ENCODE peak calls at places on chromosome 9, in six cellular contexts. J is HFFc6, K is GM13976, O is AG09319, Q is tibial artery, L is left ventricle myocardium inferior. R is an unnamed sample.

GRCh38 chr9:95724253-95724991 is 151.1 kb upstream of the ERCC6L2 start:
- DNase-seq in J (no peak), K (peak), O (no peak), Q (no peak), L (no peak), R (no peak)

GRCh38 chr9:28287413-28287812 is 714.1 kb upstream of the C9orf72 start:
- DNase-seq in J (no peak), K (no peak), O (no peak), Q (no peak), L (no peak), R (no peak)

GRCh38 chr9:75824816-75825568 is 65.5 kb upstream of the PCSK5 start:
- DNase-seq in J (no peak), K (no peak), O (no peak), Q (no peak), L (no peak), R (no peak)

GRCh38 chr9:127004946-127005769 is 90.6 kb downstream of the RALGPS1 start:
- DNase-seq in J (no peak), K (peak), O (no peak), Q (no peak), L (no peak), R (no peak)

GRCh38 chr9:91285729-91286353 is 75.9 kb downstream of the AUH start:
- DNase-seq in J (no peak), K (no peak), O (no peak), Q (no peak), L (no peak), R (no peak)

GRCh38 chr9:121217609-121218292 is 16.1 kb upstream of the RAB14 start:
- DNase-seq in J (peak), K (peak), O (no peak), Q (no peak), L (no peak), R (no peak)

GRCh38 chr9:73981405-73981804 is 515.7 kb upstream of the RORB start:
- DNase-seq in J (no peak), K (no peak), O (no peak), Q (no peak), L (no peak), R (no peak)

GRCh38 chr9:69542942-69543704 is 129.0 kb downstream of the APBA1 start:
- DNase-seq in J (no peak), K (no peak), O (no peak), Q (no peak), L (peak), R (peak)

GRCh38 chr9:98519641-98520040 is 189.1 kb downstream of the GABBR2 start:
- DNase-seq in J (no peak), K (no peak), O (no peak), Q (no peak), L (no peak), R (no peak)

GRCh38 chr9:19799784-19800183 is 10.9 kb upstream of the SLC24A2 start:
- DNase-seq in J (no peak), K (no peak), O (no peak), Q (no peak), L (no peak), R (no peak)

GRCh38 chr9:82376677-82377232 is 388.2 kb downstream of the SPATA31D1 start:
- DNase-seq in J (no peak), K (no peak), O (no peak), Q (no peak), L (no peak), R (no peak)

GRCh38 chr9:103789686-103790085 is 304.4 kb upstream of the SMC2 start:
- DNase-seq in J (no peak), K (no peak), O (no peak), Q (no peak), L (no peak), R (no peak)

GRCh38 chr9:138069731-138070456 is 192.3 kb downstream of the CACNA1B start:
- DNase-seq in J (no peak), K (peak), O (no peak), Q (no peak), L (no peak), R (no peak)

GRCh38 chr9:138072161-138072842 is 194.7 kb downstream of the CACNA1B start:
- DNase-seq in J (no peak), K (peak), O (no peak), Q (no peak), L (no peak), R (no peak)

GRCh38 chr9:138071731-138072130 is 194.1 kb downstream of the CACNA1B start:
- DNase-seq in J (no peak), K (no peak), O (no peak), Q (no peak), L (no peak), R (no peak)

GRCh38 chr9:138071292-138071691 is 193.7 kb downstream of the CACNA1B start:
- DNase-seq in J (no peak), K (peak), O (no peak), Q (no peak), L (no peak), R (no peak)

DNA sequence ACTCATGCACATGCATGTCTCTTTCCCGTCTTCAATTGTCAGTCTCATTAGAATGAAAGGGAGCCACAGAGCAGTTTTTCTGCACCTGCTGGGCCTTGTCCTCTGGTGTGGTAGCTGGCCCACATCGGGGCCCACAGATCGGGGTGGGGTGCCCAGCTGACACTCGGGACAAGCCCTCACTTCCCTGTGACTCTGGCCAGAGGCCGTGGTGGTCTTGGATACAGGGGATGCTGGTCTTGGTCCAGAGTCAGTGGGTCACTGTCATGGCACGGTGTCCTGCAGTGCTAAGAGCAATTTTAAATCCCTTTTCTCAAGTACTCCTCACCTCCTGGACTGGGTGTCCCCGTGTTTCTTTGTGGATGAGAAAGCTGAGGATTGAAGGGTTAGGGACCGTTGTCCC is 193.2 kb downstream of the CACNA1B start:
- DNase-seq in J (no peak), K (peak), O (no peak), Q (no peak), L (no peak), R (no peak)
- TF ChIP-seq CTCF in J (no peak), K (no peak), O (no peak), Q (no peak), L (no peak), R (no peak)

GRCh38 chr9:129320575-129321311 is 142.7 kb upstream of the IER5L start:
- DNase-seq in J (peak), K (peak), O (peak), Q (peak), L (peak), R (no peak)
- TF ChIP-seq CTCF in J (peak), K (no peak), O (peak), Q (no peak), L (peak), R (no peak)

DNA sequence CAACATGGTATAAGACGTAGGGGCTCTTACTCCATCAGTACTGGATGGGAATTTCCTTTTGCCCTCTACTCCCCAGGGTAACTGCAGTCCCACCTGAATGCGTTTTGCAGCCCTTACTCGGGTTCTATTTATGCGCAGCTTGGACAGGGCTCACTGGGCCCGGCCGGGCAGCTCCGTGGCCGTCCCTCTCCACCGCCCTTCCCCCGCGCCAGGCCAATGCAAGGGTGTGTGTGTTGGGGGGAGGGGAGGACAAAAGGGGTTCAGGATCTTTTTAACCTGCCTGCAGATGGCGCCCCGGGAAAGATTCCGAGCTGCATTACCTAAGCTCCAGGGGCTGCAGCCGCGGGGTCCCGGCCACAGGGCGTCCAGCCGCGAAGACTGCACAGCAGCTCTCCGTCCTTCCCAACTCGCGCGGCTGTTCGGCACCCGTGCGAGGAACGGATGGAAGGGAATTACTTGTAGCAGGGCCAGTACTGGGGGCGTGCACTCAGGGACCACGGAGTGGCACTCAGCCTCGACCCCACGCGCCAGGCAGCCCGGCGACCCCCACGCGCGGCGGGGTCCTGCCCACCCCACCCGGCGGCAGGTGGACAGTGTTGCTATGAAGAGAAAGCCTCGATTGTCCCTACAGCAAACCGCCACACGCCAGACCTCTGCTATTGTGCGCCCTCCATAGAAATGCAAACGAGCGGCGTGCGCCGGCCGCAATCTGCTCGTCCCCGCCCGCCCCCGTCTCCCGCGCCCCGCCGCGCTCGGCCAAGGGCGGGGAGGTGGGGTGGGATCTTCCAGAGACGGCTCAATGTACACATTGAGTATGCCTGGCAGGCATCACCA is 966 bp upstream of the GADD45G start:
- DNase-seq in J (no peak), K (peak), O (no peak), Q (peak), L (peak), R (peak)
- TF ChIP-seq CTCF in J (peak), K (peak), O (peak), Q (peak), L (peak), R (peak)

DNA sequence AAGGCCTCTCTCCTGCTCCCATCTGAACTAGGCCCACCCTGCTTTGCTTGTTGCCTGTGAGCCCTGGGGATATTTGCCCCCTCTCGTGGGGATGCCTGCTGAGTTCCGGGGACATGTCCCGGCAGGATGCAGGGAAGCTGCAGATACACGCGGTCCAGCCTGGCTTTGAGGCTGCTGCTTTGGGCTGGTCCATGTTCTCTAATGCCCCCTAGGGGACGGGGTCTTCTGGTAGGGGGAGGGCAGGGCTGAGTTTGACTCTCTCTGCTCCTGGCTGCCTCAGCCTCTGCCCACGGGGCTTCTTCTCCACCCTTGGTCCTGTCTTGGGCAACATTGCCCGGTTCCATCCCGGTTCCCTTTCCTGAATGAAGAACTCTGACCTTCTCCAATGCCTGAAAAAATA is 84.9 kb upstream of the ASS1 start:
- DNase-seq in J (no peak), K (no peak), O (no peak), Q (no peak), L (no peak), R (no peak)
- TF ChIP-seq CTCF in J (no peak), K (no peak), O (no peak), Q (no peak), L (no peak), R (no peak)

GRCh38 chr9:37029304-37029775 is 4.7 kb downstream of the PAX5 start:
- DNase-seq in J (no peak), K (peak), O (no peak), Q (no peak), L (no peak), R (no peak)
- TF ChIP-seq CTCF in J (no peak), K (peak), O (no peak), Q (no peak), L (no peak), R (no peak)

GRCh38 chr9:14780251-14780650 is 57.7 kb upstream of the CER1 start:
- DNase-seq in J (no peak), K (no peak), O (no peak), Q (no peak), L (no peak), R (no peak)

GRCh38 chr9:14778565-14778964 is 56.0 kb upstream of the CER1 start:
- DNase-seq in J (no peak), K (no peak), O (no peak), Q (no peak), L (no peak), R (no peak)

GRCh38 chr9:14779566-14780022 is 57.1 kb upstream of the CER1 start:
- DNase-seq in J (no peak), K (no peak), O (no peak), Q (no peak), L (no peak), R (no peak)

GRCh38 chr9:14782652-14783051 is 60.1 kb upstream of the CER1 start:
- DNase-seq in J (no peak), K (no peak), O (no peak), Q (no peak), L (no peak), R (no peak)

GRCh38 chr9:14783358-14783757 is 60.8 kb upstream of the CER1 start:
- DNase-seq in J (no peak), K (no peak), O (no peak), Q (no peak), L (no peak), R (no peak)
- TF ChIP-seq CTCF in J (no peak), K (no peak), O (no peak), Q (no peak), L (no peak), R (no peak)